ENCODE peak calls at places on chromosomes 1 and 21, in six cellular contexts. A is astrocyte of the spinal cord; R is T-helper 17 cell; Z is heart right ventricle; B is activated CD4-positive, alpha-beta T cell treated with anti-CD3 and anti-CD28 coated beads, Interleukin-2, amount 50 U/mL, for 1 hour; S is AG08395. M is an unnamed sample.

GRCh38 chr1:237736372-237737029 is 154.2 kb downstream of the ZP4 start:
- DNase-seq in A (no peak), R (no peak), Z (no peak), B (no peak), S (no peak), M (no peak)

GRCh38 chr1:116325922-116326321 is 47.1 kb upstream of the ATP1A1 start:
- DNase-seq in A (no peak), R (no peak), Z (no peak), B (peak), S (no peak), M (no peak)

GRCh38 chr1:159892944-159893343 is 7.0 kb downstream of the CFAP45 start:
- DNase-seq in A (no peak), R (no peak), Z (no peak), B (no peak), S (no peak), M (no peak)

GRCh38 chr1:8540266-8540926 is 222.5 kb downstream of the SLC45A1 start:
- DNase-seq in A (peak), R (no peak), Z (no peak), B (no peak), S (peak), M (peak)

GRCh38 chr1:241825581-241825980 is 22.4 kb upstream of the EXO1 start:
- DNase-seq in A (peak), R (no peak), Z (no peak), B (no peak), S (no peak), M (peak)

GRCh38 chr1:234727018-234727757 is 117.2 kb upstream of the IRF2BP2 start:
- DNase-seq in A (peak), R (no peak), Z (no peak), B (no peak), S (no peak), M (no peak)

GRCh38 chr1:108627951-108628350 is 32.9 kb downstream of the HENMT1 start:
- DNase-seq in A (no peak), R (no peak), Z (no peak), B (no peak), S (no peak), M (no peak)

GRCh38 chr1:118101989-118102388 is 83.0 kb downstream of the SPAG17 start:
- DNase-seq in A (no peak), R (no peak), Z (no peak), B (no peak), S (no peak), M (no peak)

GRCh38 chr1:165281207-165281901 is 75.2 kb downstream of the LMX1A start:
- DNase-seq in A (no peak), R (no peak), Z (no peak), B (no peak), S (no peak), M (no peak)

GRCh38 chr1:94974824-94975223 is 47.9 kb upstream of the CNN3 start:
- DNase-seq in A (peak), R (no peak), Z (no peak), B (no peak), S (peak), M (peak)

GRCh38 chr1:66520655-66521054 is 13.3 kb upstream of the SGIP1 start:
- DNase-seq in A (no peak), R (no peak), Z (no peak), B (no peak), S (no peak), M (no peak)

GRCh38 chr1:185045793-185046441 is 559 bp downstream of the RNF2 start:
- DNase-seq in A (peak), R (peak), Z (peak), B (peak), S (peak), M (peak)

GRCh38 chr21:36707763-36708511 is 9.0 kb downstream of the SIM2 start:
- DNase-seq in A (no peak), R (no peak), Z (no peak), B (no peak), S (no peak), M (no peak)